ENCODE peak calls at places on chromosome 14, in five cellular contexts. L is activated CD8-positive, alpha-beta memory T cell treated with anti-CD3 and anti-CD28 coated beads, Interleukin-2, amount 50 U/mL, for 48 hours; A is T follicular helper cell; U is D341Med; C is SK-N-SH. D is an unnamed sample.

GRCh38 chr14:103854822-103855733 is 7.7 kb upstream of the PPP1R13B start:
- DNase-seq in L (no peak), A (no peak), U (peak), C (peak), D (peak)

GRCh38 chr14:72682188-72682587 is 211.7 kb downstream of the DPF3 start:
- DNase-seq in L (no peak), A (no peak), U (no peak), C (peak), D (no peak)

GRCh38 chr14:94001501-94002396 is 4.6 kb downstream of the CCDC197 start:
- DNase-seq in L (peak), A (peak), U (peak), C (peak), D (peak)

GRCh38 chr14:104087505-104087904 is 2.0 kb downstream of the ASPG start:
- DNase-seq in L (no peak), A (no peak), U (no peak), C (no peak), D (no peak)

GRCh38 chr14:26190644-26191043 is 407.2 kb downstream of the NOVA1 start:
- DNase-seq in L (no peak), A (no peak), U (no peak), C (no peak), D (no peak)

GRCh38 chr14:20403521-20403920 is 9.8 kb downstream of the TEP1 start:
- DNase-seq in L (no peak), A (no peak), U (no peak), C (no peak), D (no peak)

GRCh38 chr14:69941768-69942742 is 62.8 kb downstream of the SMOC1 start:
- DNase-seq in L (no peak), A (no peak), U (no peak), C (peak), D (no peak)

GRCh38 chr14:68664225-68664681 is 128.6 kb downstream of the ZFP36L1 start:
- DNase-seq in L (no peak), A (no peak), U (no peak), C (no peak), D (no peak)

D was measured in WERI-Rb-1.